ENCODE peak calls at places on chromosome 22, in ten cellular contexts. C is iris pigment epithelial cell, R is SHP77 treated with DMSO at 0.1 percent for 48 hours, G is chondrocyte, H is spleen, I is T-helper 17 cell, P is HL-60, F is fibroblast of the aortic adventitia, B is T1000, A is RCC 7860. Y is an unnamed sample.
A peak's percentile ranks its signal among the peaks of the same experiment; 100 is the strongest.

GRCh38 chr22:37421468-37421877 is 5.8 kb downstream of the ELFN2 start:
- DNase-seq in B (no peak), R (no peak), H (no peak), I (no peak), P (no peak), G (no peak), F (no peak), A (no peak), C (no peak), Y (no peak)

GRCh38 chr22:42116848-42117424 is 13.7 kb downstream of the CYP2D6 start:
- DNase-seq in I (no peak), B (no peak), C (peak; percentile 59), H (no peak), F (no peak), R (no peak), A (no peak), G (no peak), P (no peak), Y (no peak)

GRCh38 chr22:49023161-49023878 is 804.4 kb downstream of the BRD1 start:
- DNase-seq in A (no peak), C (no peak), P (no peak), F (no peak), I (no peak), R (no peak), G (peak; percentile 91), B (no peak), H (peak; percentile 66), Y (no peak)

GRCh38 chr22:27984723-27985122 is 65.7 kb upstream of the PITPNB start:
- DNase-seq in G (no peak), C (no peak), B (no peak), R (no peak), F (no peak), P (no peak), A (no peak), H (no peak), I (no peak), Y (no peak)

GRCh38 chr22:42721045-42721434 is 370 bp upstream of the A4GALT start:
- DNase-seq in A (no peak), C (no peak), P (no peak), I (no peak), F (peak; percentile 27), H (no peak), R (no peak), G (no peak), B (no peak), Y (no peak)

GRCh38 chr22:36010090-36010489 is 18.5 kb downstream of the RBFOX2 start:
- DNase-seq in H (no peak), B (no peak), P (no peak), G (no peak), R (no peak), C (no peak), I (no peak), F (no peak), A (no peak), Y (peak; percentile 73)

GRCh38 chr22:20930004-20930403 is 12.8 kb downstream of the CRKL start:
- DNase-seq in C (no peak), G (no peak), I (no peak), P (no peak), A (no peak), H (no peak), F (no peak), R (no peak), B (no peak), Y (no peak)

GRCh38 chr22:24592144-24592845 is 578 bp downstream of the LRRC75B start:
- DNase-seq in H (no peak), F (peak; percentile 23), R (no peak), A (no peak), C (peak; percentile 24), I (no peak), P (no peak), B (no peak), G (no peak), Y (no peak)

GRCh38 chr22:38973289-38974169 is 8.6 kb upstream of the APOBEC3B start:
- DNase-seq in H (peak; percentile 74), C (peak; percentile 25), B (no peak), F (peak; percentile 31), I (no peak), G (peak; percentile 54), A (peak; percentile 14), P (no peak), R (no peak), Y (peak; percentile 63)

GRCh38 chr22:34334893-34335292 is 414.6 kb upstream of the LARGE1 start:
- DNase-seq in R (no peak), P (no peak), G (no peak), C (no peak), A (no peak), H (no peak), B (no peak), I (no peak), F (no peak), Y (no peak)

GRCh38 chr22:23450434-23450795 is 129.7 kb downstream of the IGLL1 start:
- DNase-seq in H (no peak), A (no peak), P (no peak), B (no peak), R (no peak), I (no peak), G (no peak), C (no peak), F (no peak), Y (no peak)

GRCh38 chr22:36197601-36198146 is 3.9 kb downstream of the APOL4 start:
- DNase-seq in I (no peak), P (no peak), B (no peak), H (no peak), C (peak; percentile 26), G (no peak), F (no peak), R (no peak), A (no peak), Y (peak; percentile 68)

GRCh38 chr22:29719894-29720645 is at the start of gene CABP7:
- DNase-seq in P (no peak), F (no peak), I (no peak), G (no peak), R (no peak), B (no peak), H (no peak), C (no peak), A (no peak), Y (no peak)

GRCh38 chr22:17717708-17718107 is 56.6 kb downstream of the BID start:
- DNase-seq in P (no peak), C (peak; percentile 79), B (no peak), G (no peak), A (no peak), R (no peak), F (peak; percentile 96), I (no peak), H (no peak), Y (no peak)

GRCh38 chr22:44194569-44194968 is 13.8 kb downstream of the PARVG start:
- DNase-seq in A (no peak), H (no peak), F (no peak), I (no peak), P (no peak), B (no peak), C (no peak), G (no peak), R (no peak), Y (no peak)

GRCh38 chr22:48279465-48279765 is 1517.0 kb downstream of the TBC1D22A start:
- DNase-seq in F (no peak), B (no peak), H (no peak), P (no peak), A (no peak), C (no peak), R (no peak), I (no peak), G (no peak), Y (no peak)

GRCh38 chr22:42892571-42893316 is 35.7 kb upstream of the ARFGAP3 start:
- DNase-seq in R (no peak), A (no peak), B (no peak), I (no peak), F (no peak), C (no peak), G (no peak), P (peak; percentile 15), H (peak; percentile 90), Y (no peak)